ENCODE peak calls at places on chromosome 11, in five cellular contexts. L is skeletal muscle cell; F is mucosa of descending colon; D is HFF-Myc; R is activated naive CD4-positive, alpha-beta T cell. C is an unnamed sample.

GRCh38 chr11:31887180-31887579 is 76.1 kb upstream of the PAX6 start:
- DNase-seq in D (no peak), F (no peak), L (no peak), R (no peak), C (no peak)

GRCh38 chr11:92211576-92212167 is 12.9 kb upstream of the FAT3 start:
- DNase-seq in F (no peak), D (no peak), R (no peak), L (no peak), C (no peak)

GRCh38 chr11:13440100-13440855 is 22.7 kb downstream of the BTBD10 start:
- DNase-seq in R (no peak), L (peak; percentile 82), D (peak; percentile 76), F (no peak), C (peak; percentile 84)

GRCh38 chr11:83349371-83349770 is 63.2 kb upstream of the CCDC90B start:
- DNase-seq in F (no peak), D (no peak), L (no peak), R (no peak), C (no peak)

GRCh38 chr11:15307600-15307999 is 192.9 kb downstream of the INSC start:
- DNase-seq in D (no peak), L (no peak), R (no peak), F (no peak), C (no peak)

GRCh38 chr11:115198301-115198700 is 305.9 kb downstream of the CADM1 start:
- DNase-seq in R (no peak), F (no peak), L (no peak), D (no peak), C (no peak)

GRCh38 chr11:66081505-66081904 is 11.4 kb downstream of the PACS1 start:
- DNase-seq in D (no peak), L (no peak), F (peak; percentile 82), R (peak; percentile 67), C (no peak)

GRCh38 chr11:83310718-83311117 is 24.6 kb upstream of the CCDC90B start:
- DNase-seq in R (no peak), L (no peak), F (no peak), D (no peak), C (no peak)

GRCh38 chr11:8834379-8834778 is 76.6 kb upstream of the AKIP1 start:
- DNase-seq in L (no peak), F (no peak), D (no peak), R (no peak), C (no peak)

GRCh38 chr11:134951305-134951700 is 539.3 kb upstream of the B3GAT1 start:
- DNase-seq in D (no peak), L (peak; percentile 59), R (no peak), F (no peak), C (peak; percentile 29)

GRCh38 chr11:105148241-105148640 is 8.7 kb upstream of the CARD18 start:
- DNase-seq in R (no peak), L (peak; percentile 24), D (no peak), F (no peak), C (no peak)

C was measured in AG04449.